ENCODE peak calls at places on chromosomes 4 and X, in eight cellular contexts. One of them, this sample, is unnamed.
A peak's percentile ranks its signal among the peaks of the same experiment; 100 is the strongest.

GRCh38 chrX:97027384-97027922 is 143.7 kb downstream of the RPA4 start:
- DNase-seq in cardiac muscle cell: no peak
- DNase-seq in stomach: no peak
- DNase-seq in adrenal gland: no peak
- DNase-seq in breast epithelium: no peak
- DNase-seq in mucosa of descending colon: no peak
- DNase-seq in PC-3: no peak
- DNase-seq in psoas muscle: no peak
- DNase-seq in this sample: no peak

GRCh38 chr4:121062466-121062975 is 9.8 kb downstream of the NDNF start:
- DNase-seq in PC-3: no peak
- DNase-seq in psoas muscle: no peak
- DNase-seq in mucosa of descending colon: no peak
- DNase-seq in stomach: no peak
- DNase-seq in adrenal gland: no peak
- DNase-seq in cardiac muscle cell: no peak
- DNase-seq in breast epithelium: no peak
- DNase-seq in this sample: no peak

GRCh38 chr4:1278336-1278670 is 11.4 kb upstream of the MAEA start:
- DNase-seq in PC-3: peak; percentile 76
- DNase-seq in adrenal gland: no peak
- DNase-seq in psoas muscle: no peak
- DNase-seq in stomach: no peak
- DNase-seq in mucosa of descending colon: no peak
- DNase-seq in breast epithelium: no peak
- DNase-seq in cardiac muscle cell: no peak
- DNase-seq in this sample: no peak

GRCh38 chr4:126215759-126216158 is 901.0 kb downstream of the FAT4 start:
- DNase-seq in mucosa of descending colon: no peak
- DNase-seq in PC-3: no peak
- DNase-seq in breast epithelium: no peak
- DNase-seq in psoas muscle: no peak
- DNase-seq in stomach: no peak
- DNase-seq in cardiac muscle cell: no peak
- DNase-seq in adrenal gland: no peak
- DNase-seq in this sample: no peak

GRCh38 chr4:173246719-173247118 is 78.1 kb downstream of the GALNT7 start:
- DNase-seq in stomach: no peak
- DNase-seq in PC-3: no peak
- DNase-seq in cardiac muscle cell: no peak
- DNase-seq in mucosa of descending colon: no peak
- DNase-seq in breast epithelium: no peak
- DNase-seq in adrenal gland: no peak
- DNase-seq in psoas muscle: no peak
- DNase-seq in this sample: no peak

GRCh38 chr4:125317526-125317880 is 2.7 kb downstream of the FAT4 start:
- DNase-seq in PC-3: no peak
- DNase-seq in breast epithelium: no peak
- DNase-seq in mucosa of descending colon: peak; percentile 38
- DNase-seq in stomach: no peak
- DNase-seq in adrenal gland: peak; percentile 27
- DNase-seq in cardiac muscle cell: peak; percentile 62
- DNase-seq in psoas muscle: peak; percentile 63
- DNase-seq in this sample: peak; percentile 22

GRCh38 chrX:21305799-21306336 is 68.3 kb upstream of the CNKSR2 start:
- DNase-seq in mucosa of descending colon: no peak
- DNase-seq in cardiac muscle cell: no peak
- DNase-seq in breast epithelium: no peak
- DNase-seq in psoas muscle: no peak
- DNase-seq in stomach: no peak
- DNase-seq in PC-3: no peak
- DNase-seq in adrenal gland: no peak
- DNase-seq in this sample: no peak

GRCh38 chr4:76429636-76430035 is 5.4 kb upstream of the SHROOM3 start:
- DNase-seq in adrenal gland: no peak
- DNase-seq in PC-3: no peak
- DNase-seq in psoas muscle: no peak
- DNase-seq in cardiac muscle cell: no peak
- DNase-seq in breast epithelium: no peak
- DNase-seq in stomach: no peak
- DNase-seq in mucosa of descending colon: no peak
- DNase-seq in this sample: no peak

GRCh38 chrX:63754860-63755579 is 30.0 kb downstream of the ARHGEF9 start:
- DNase-seq in cardiac muscle cell: peak; percentile 96
- DNase-seq in psoas muscle: peak; percentile 95
- DNase-seq in breast epithelium: peak; percentile 83
- DNase-seq in PC-3: peak; percentile 90
- DNase-seq in stomach: peak; percentile 92
- DNase-seq in mucosa of descending colon: peak; percentile 90
- DNase-seq in adrenal gland: peak; percentile 89
- DNase-seq in this sample: peak; percentile 89

GRCh38 chr4:107689912-107690587 is 30.0 kb downstream of the PAPSS1 start:
- DNase-seq in mucosa of descending colon: no peak
- DNase-seq in PC-3: peak; percentile 90
- DNase-seq in stomach: no peak
- DNase-seq in psoas muscle: no peak
- DNase-seq in adrenal gland: no peak
- DNase-seq in cardiac muscle cell: peak; percentile 59
- DNase-seq in breast epithelium: no peak
- DNase-seq in this sample: no peak

GRCh38 chr4:121071640-121072037 is 696 bp downstream of the NDNF start:
- DNase-seq in mucosa of descending colon: no peak
- DNase-seq in adrenal gland: no peak
- DNase-seq in psoas muscle: no peak
- DNase-seq in breast epithelium: no peak
- DNase-seq in PC-3: no peak
- DNase-seq in cardiac muscle cell: no peak
- DNase-seq in stomach: no peak
- DNase-seq in this sample: no peak

GRCh38 chrX:78548012-78548411 is 111.1 kb downstream of the RTL3 start:
- DNase-seq in breast epithelium: no peak
- DNase-seq in mucosa of descending colon: no peak
- DNase-seq in cardiac muscle cell: no peak
- DNase-seq in adrenal gland: no peak
- DNase-seq in PC-3: peak; percentile 88
- DNase-seq in stomach: no peak
- DNase-seq in psoas muscle: no peak
- DNase-seq in this sample: no peak

GRCh38 chrX:12076046-12076445 is 62.2 kb upstream of the FRMPD4 start:
- DNase-seq in stomach: no peak
- DNase-seq in breast epithelium: no peak
- DNase-seq in psoas muscle: no peak
- DNase-seq in mucosa of descending colon: no peak
- DNase-seq in adrenal gland: no peak
- DNase-seq in PC-3: peak; percentile 50
- DNase-seq in cardiac muscle cell: peak; percentile 51
- DNase-seq in this sample: no peak

GRCh38 chr4:15043226-15043625 is 40.9 kb downstream of the CPEB2 start:
- DNase-seq in adrenal gland: no peak
- DNase-seq in stomach: no peak
- DNase-seq in psoas muscle: no peak
- DNase-seq in mucosa of descending colon: no peak
- DNase-seq in breast epithelium: no peak
- DNase-seq in cardiac muscle cell: peak; percentile 18
- DNase-seq in PC-3: peak; percentile 40
- DNase-seq in this sample: no peak

DNA sequence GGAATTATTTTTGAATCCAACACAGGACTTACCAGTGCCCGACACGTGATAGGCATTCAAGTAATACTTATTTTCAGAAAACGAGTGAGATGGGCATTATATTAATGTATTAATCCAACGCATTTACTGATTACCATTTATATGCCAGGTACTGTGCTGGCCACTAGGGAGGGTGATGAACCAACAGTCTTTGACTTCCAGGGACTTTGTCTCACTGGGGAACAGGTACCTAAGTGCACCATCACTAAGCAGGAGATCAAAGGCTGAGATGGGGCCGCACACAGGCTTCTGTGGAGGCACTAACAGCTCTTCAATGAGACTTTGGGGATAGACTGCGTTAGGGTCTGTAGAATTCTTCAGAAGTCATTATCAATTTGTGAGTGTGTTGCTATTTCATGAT is 5.7 kb upstream of the TADA2B start:
- DNase-seq in PC-3: no peak
- DNase-seq in cardiac muscle cell: no peak
- DNase-seq in breast epithelium: no peak
- DNase-seq in psoas muscle: no peak
- DNase-seq in stomach: no peak
- DNase-seq in mucosa of descending colon: no peak
- DNase-seq in adrenal gland: no peak
- DNase-seq in this sample: no peak
- TF ChIP-seq CTCF in PC-3: no peak
- TF ChIP-seq CTCF in cardiac muscle cell: no peak
- TF ChIP-seq CTCF in breast epithelium: no peak
- TF ChIP-seq CTCF in psoas muscle: no peak
- TF ChIP-seq CTCF in stomach: no peak
- TF ChIP-seq CTCF in mucosa of descending colon: no peak
- TF ChIP-seq CTCF in adrenal gland: no peak
- TF ChIP-seq CTCF in this sample: no peak

GRCh38 chr4:2588259-2588658 is 51.8 kb downstream of the FAM193A start:
- DNase-seq in PC-3: no peak
- DNase-seq in breast epithelium: no peak
- DNase-seq in psoas muscle: no peak
- DNase-seq in adrenal gland: no peak
- DNase-seq in cardiac muscle cell: no peak
- DNase-seq in stomach: no peak
- DNase-seq in mucosa of descending colon: no peak
- DNase-seq in this sample: no peak
- H3K4me1 ChIP-seq in PC-3: peaks cover 10% of the 10 kb centered on the region
- H3K4me1 ChIP-seq in breast epithelium: peaks cover 5% of the 10 kb centered on the region
- H3K4me1 ChIP-seq in psoas muscle: peaks cover 67% of the 10 kb centered on the region
- H3K4me1 ChIP-seq in adrenal gland: peaks cover 21% of the 10 kb centered on the region
- H3K4me1 ChIP-seq in cardiac muscle cell: peaks cover 31% of the 10 kb centered on the region
- H3K4me1 ChIP-seq in stomach: peaks cover 64% of the 10 kb centered on the region
- H3K4me1 ChIP-seq in mucosa of descending colon: peaks cover 4% of the 10 kb centered on the region
- H3K4me1 ChIP-seq in this sample: no peaks in the 10 kb centered on the region

GRCh38 chr4:4575284-4576211 is 33.7 kb upstream of the STX18 start:
- DNase-seq in mucosa of descending colon: peak; percentile 73
- DNase-seq in cardiac muscle cell: peak; percentile 73
- DNase-seq in psoas muscle: peak; percentile 74
- DNase-seq in breast epithelium: no peak
- DNase-seq in adrenal gland: peak; percentile 62
- DNase-seq in stomach: peak; percentile 66
- DNase-seq in PC-3: peak; percentile 50
- DNase-seq in this sample: peak; percentile 72
- TF ChIP-seq CTCF in mucosa of descending colon: no peak
- TF ChIP-seq CTCF in cardiac muscle cell: peak; percentile 36
- TF ChIP-seq CTCF in psoas muscle: peak; percentile 45
- TF ChIP-seq CTCF in breast epithelium: peak; percentile 51
- TF ChIP-seq CTCF in adrenal gland: peak; percentile 73
- TF ChIP-seq CTCF in stomach: no peak
- TF ChIP-seq CTCF in PC-3: no peak
- TF ChIP-seq CTCF in this sample: peak; percentile 67

DNA sequence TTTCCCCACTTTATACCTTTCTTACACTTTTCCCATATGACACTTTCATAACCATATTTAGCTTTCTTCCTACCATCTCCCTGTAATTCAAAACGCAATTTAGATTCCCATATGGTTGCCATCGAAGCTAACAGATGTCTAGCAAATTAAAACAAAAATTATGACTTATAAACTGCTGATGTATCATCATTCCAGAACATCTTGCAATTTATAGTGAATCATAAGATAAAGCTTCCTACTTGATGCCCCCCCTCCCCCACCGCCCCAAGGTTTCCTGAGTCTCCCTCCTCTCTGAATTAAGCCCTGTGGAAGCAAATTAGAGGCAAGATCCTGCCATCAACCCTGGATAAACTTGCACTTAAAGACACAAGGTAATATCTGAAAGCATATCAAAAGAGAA is 5.4 kb downstream of the TSPAN5 start:
- DNase-seq in cardiac muscle cell: peak; percentile 60
- DNase-seq in mucosa of descending colon: no peak
- DNase-seq in psoas muscle: no peak
- DNase-seq in adrenal gland: no peak
- DNase-seq in PC-3: peak; percentile 57
- DNase-seq in stomach: no peak
- DNase-seq in breast epithelium: no peak
- DNase-seq in this sample: no peak
- H3K4me1 ChIP-seq in cardiac muscle cell: peaks cover 6% of the 10 kb centered on the region
- H3K4me1 ChIP-seq in mucosa of descending colon: peaks cover 8% of the 10 kb centered on the region
- H3K4me1 ChIP-seq in psoas muscle: peaks cover 5% of the 10 kb centered on the region
- H3K4me1 ChIP-seq in adrenal gland: peaks cover 5% of the 10 kb centered on the region
- H3K4me1 ChIP-seq in PC-3: peaks cover 39% of the 10 kb centered on the region
- H3K4me1 ChIP-seq in stomach: peaks cover 9% of the 10 kb centered on the region
- H3K4me1 ChIP-seq in breast epithelium: no peaks in the 10 kb centered on the region
- H3K4me1 ChIP-seq in this sample: no peaks in the 10 kb centered on the region

GRCh38 chr4:46277165-46277951 is 112.6 kb downstream of the GABRA2 start:
- DNase-seq in psoas muscle: no peak
- DNase-seq in stomach: no peak
- DNase-seq in mucosa of descending colon: no peak
- DNase-seq in adrenal gland: no peak
- DNase-seq in breast epithelium: no peak
- DNase-seq in cardiac muscle cell: no peak
- DNase-seq in PC-3: no peak
- DNase-seq in this sample: no peak

GRCh38 chr4:46270986-46271596 is 118.8 kb downstream of the GABRA2 start:
- DNase-seq in cardiac muscle cell: peak; percentile 29
- DNase-seq in stomach: no peak
- DNase-seq in breast epithelium: no peak
- DNase-seq in psoas muscle: no peak
- DNase-seq in mucosa of descending colon: no peak
- DNase-seq in PC-3: peak; percentile 38
- DNase-seq in adrenal gland: no peak
- DNase-seq in this sample: no peak

GRCh38 chr4:46274717-46275116 is 115.2 kb downstream of the GABRA2 start:
- DNase-seq in PC-3: peak; percentile 6
- DNase-seq in cardiac muscle cell: peak; percentile 3
- DNase-seq in adrenal gland: no peak
- DNase-seq in stomach: no peak
- DNase-seq in psoas muscle: no peak
- DNase-seq in breast epithelium: no peak
- DNase-seq in mucosa of descending colon: no peak
- DNase-seq in this sample: no peak
- TF ChIP-seq CTCF in PC-3: peak; percentile 53
- TF ChIP-seq CTCF in cardiac muscle cell: peak; percentile 28
- TF ChIP-seq CTCF in adrenal gland: no peak
- TF ChIP-seq CTCF in stomach: no peak
- TF ChIP-seq CTCF in psoas muscle: no peak
- TF ChIP-seq CTCF in breast epithelium: no peak
- TF ChIP-seq CTCF in mucosa of descending colon: no peak
- TF ChIP-seq CTCF in this sample: no peak

DNA sequence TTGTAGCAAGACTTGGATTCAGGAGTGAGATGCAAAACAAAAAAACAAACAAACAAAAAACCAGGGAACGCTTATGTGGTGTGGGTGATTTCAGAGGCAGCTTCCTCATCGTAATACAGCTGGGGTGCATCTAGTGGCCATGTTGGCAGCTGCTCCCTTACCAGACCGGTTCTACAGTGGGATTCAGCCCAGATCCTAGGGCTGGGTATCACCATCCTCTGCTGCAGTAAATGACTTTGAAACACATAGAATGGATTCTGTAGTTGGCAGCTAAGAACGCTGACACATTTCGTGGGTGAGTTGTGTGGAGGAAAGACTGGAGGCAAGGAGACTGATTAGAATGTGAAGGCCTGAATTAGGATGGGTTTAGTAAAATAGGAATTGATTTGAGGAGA is 41.5 kb downstream of the TMEM131L start:
- DNase-seq in PC-3: peak; percentile 42
- DNase-seq in breast epithelium: peak; percentile 61
- DNase-seq in cardiac muscle cell: no peak
- DNase-seq in stomach: peak; percentile 61
- DNase-seq in psoas muscle: no peak
- DNase-seq in mucosa of descending colon: no peak
- DNase-seq in adrenal gland: no peak
- DNase-seq in this sample: peak; percentile 26
- H3K4me1 ChIP-seq in PC-3: peaks cover 46% of the 10 kb centered on the region
- H3K4me1 ChIP-seq in breast epithelium: no peaks in the 10 kb centered on the region
- H3K4me1 ChIP-seq in cardiac muscle cell: no peaks in the 10 kb centered on the region
- H3K4me1 ChIP-seq in stomach: peaks cover 14% of the 10 kb centered on the region
- H3K4me1 ChIP-seq in psoas muscle: peaks cover 52% of the 10 kb centered on the region
- H3K4me1 ChIP-seq in mucosa of descending colon: peaks cover 6% of the 10 kb centered on the region
- H3K4me1 ChIP-seq in adrenal gland: no peaks in the 10 kb centered on the region
- H3K4me1 ChIP-seq in this sample: peaks cover 3% of the 10 kb centered on the region

This sample was measured in colonic mucosa.